ENCODE peak calls at places on chromosome 13, in four cellular contexts. One of them, this sample, is unnamed.

GRCh38 chr13:93776936-93777335 is 550.3 kb downstream of the GPC6 start:
- DNase-seq in anterior cingulate cortex: no peak
- DNase-seq in activated CD4-positive, CD25-positive, alpha-beta regulatory T cell treated with anti-CD3 and anti-CD28 coated beads, Interleukin-2, amount 50 U/mL, for 16 hours: no peak
- DNase-seq in stimulated activated CD4-positive, alpha-beta T cell treated with anti-CD3 and anti-CD28 coated beads, Interleukin-15, amount 100 ng/mL, for 1 hour: no peak
- DNase-seq in this sample: no peak

GRCh38 chr13:24737042-24737441 is 26.9 kb upstream of the RNF17 start:
- DNase-seq in anterior cingulate cortex: no peak
- DNase-seq in activated CD4-positive, CD25-positive, alpha-beta regulatory T cell treated with anti-CD3 and anti-CD28 coated beads, Interleukin-2, amount 50 U/mL, for 16 hours: no peak
- DNase-seq in stimulated activated CD4-positive, alpha-beta T cell treated with anti-CD3 and anti-CD28 coated beads, Interleukin-15, amount 100 ng/mL, for 1 hour: no peak
- DNase-seq in this sample: no peak

GRCh38 chr13:40963927-40964326 is 55.2 kb downstream of the ELF1 start:
- DNase-seq in anterior cingulate cortex: no peak
- DNase-seq in activated CD4-positive, CD25-positive, alpha-beta regulatory T cell treated with anti-CD3 and anti-CD28 coated beads, Interleukin-2, amount 50 U/mL, for 16 hours: no peak
- DNase-seq in stimulated activated CD4-positive, alpha-beta T cell treated with anti-CD3 and anti-CD28 coated beads, Interleukin-15, amount 100 ng/mL, for 1 hour: no peak
- DNase-seq in this sample: no peak

GRCh38 chr13:106520205-106521004 is 15.1 kb downstream of the EFNB2 start:
- DNase-seq in anterior cingulate cortex: no peak
- DNase-seq in activated CD4-positive, CD25-positive, alpha-beta regulatory T cell treated with anti-CD3 and anti-CD28 coated beads, Interleukin-2, amount 50 U/mL, for 16 hours: no peak
- DNase-seq in stimulated activated CD4-positive, alpha-beta T cell treated with anti-CD3 and anti-CD28 coated beads, Interleukin-15, amount 100 ng/mL, for 1 hour: no peak
- DNase-seq in this sample: no peak

GRCh38 chr13:95624020-95624419 is 20.5 kb downstream of the DZIP1 start:
- DNase-seq in anterior cingulate cortex: no peak
- DNase-seq in activated CD4-positive, CD25-positive, alpha-beta regulatory T cell treated with anti-CD3 and anti-CD28 coated beads, Interleukin-2, amount 50 U/mL, for 16 hours: no peak
- DNase-seq in stimulated activated CD4-positive, alpha-beta T cell treated with anti-CD3 and anti-CD28 coated beads, Interleukin-15, amount 100 ng/mL, for 1 hour: no peak
- DNase-seq in this sample: no peak

GRCh38 chr13:100138859-100139491 is 50.1 kb downstream of the PCCA start:
- DNase-seq in anterior cingulate cortex: no peak
- DNase-seq in activated CD4-positive, CD25-positive, alpha-beta regulatory T cell treated with anti-CD3 and anti-CD28 coated beads, Interleukin-2, amount 50 U/mL, for 16 hours: no peak
- DNase-seq in stimulated activated CD4-positive, alpha-beta T cell treated with anti-CD3 and anti-CD28 coated beads, Interleukin-15, amount 100 ng/mL, for 1 hour: no peak
- DNase-seq in this sample: no peak

GRCh38 chr13:103965506-103966243 is 899.5 kb upstream of the SLC10A2 start:
- DNase-seq in anterior cingulate cortex: no peak
- DNase-seq in activated CD4-positive, CD25-positive, alpha-beta regulatory T cell treated with anti-CD3 and anti-CD28 coated beads, Interleukin-2, amount 50 U/mL, for 16 hours: no peak
- DNase-seq in stimulated activated CD4-positive, alpha-beta T cell treated with anti-CD3 and anti-CD28 coated beads, Interleukin-15, amount 100 ng/mL, for 1 hour: no peak
- DNase-seq in this sample: no peak

GRCh38 chr13:34155931-34156607 is 338.1 kb downstream of the RFC3 start:
- DNase-seq in anterior cingulate cortex: no peak
- DNase-seq in activated CD4-positive, CD25-positive, alpha-beta regulatory T cell treated with anti-CD3 and anti-CD28 coated beads, Interleukin-2, amount 50 U/mL, for 16 hours: no peak
- DNase-seq in stimulated activated CD4-positive, alpha-beta T cell treated with anti-CD3 and anti-CD28 coated beads, Interleukin-15, amount 100 ng/mL, for 1 hour: no peak
- DNase-seq in this sample: no peak

GRCh38 chr13:113935523-113935922 is 38.4 kb downstream of the C13orf46 start:
- DNase-seq in anterior cingulate cortex: no peak
- DNase-seq in activated CD4-positive, CD25-positive, alpha-beta regulatory T cell treated with anti-CD3 and anti-CD28 coated beads, Interleukin-2, amount 50 U/mL, for 16 hours: no peak
- DNase-seq in stimulated activated CD4-positive, alpha-beta T cell treated with anti-CD3 and anti-CD28 coated beads, Interleukin-15, amount 100 ng/mL, for 1 hour: no peak
- DNase-seq in this sample: no peak

GRCh38 chr13:73618275-73618865 is 515.8 kb downstream of the KLF12 start:
- DNase-seq in anterior cingulate cortex: no peak
- DNase-seq in activated CD4-positive, CD25-positive, alpha-beta regulatory T cell treated with anti-CD3 and anti-CD28 coated beads, Interleukin-2, amount 50 U/mL, for 16 hours: no peak
- DNase-seq in stimulated activated CD4-positive, alpha-beta T cell treated with anti-CD3 and anti-CD28 coated beads, Interleukin-15, amount 100 ng/mL, for 1 hour: no peak
- DNase-seq in this sample: no peak

GRCh38 chr13:87656311-87656710 is 14.9 kb upstream of the SLITRK5 start:
- DNase-seq in anterior cingulate cortex: no peak
- DNase-seq in activated CD4-positive, CD25-positive, alpha-beta regulatory T cell treated with anti-CD3 and anti-CD28 coated beads, Interleukin-2, amount 50 U/mL, for 16 hours: no peak
- DNase-seq in stimulated activated CD4-positive, alpha-beta T cell treated with anti-CD3 and anti-CD28 coated beads, Interleukin-15, amount 100 ng/mL, for 1 hour: no peak
- DNase-seq in this sample: no peak

GRCh38 chr13:99566125-99567083 is 65.1 kb downstream of the TM9SF2 start:
- DNase-seq in anterior cingulate cortex: no peak
- DNase-seq in activated CD4-positive, CD25-positive, alpha-beta regulatory T cell treated with anti-CD3 and anti-CD28 coated beads, Interleukin-2, amount 50 U/mL, for 16 hours: no peak
- DNase-seq in stimulated activated CD4-positive, alpha-beta T cell treated with anti-CD3 and anti-CD28 coated beads, Interleukin-15, amount 100 ng/mL, for 1 hour: no peak
- DNase-seq in this sample: no peak

GRCh38 chr13:78657699-78658629 is 991 bp downstream of the OBI1 start:
- DNase-seq in anterior cingulate cortex: no peak
- DNase-seq in activated CD4-positive, CD25-positive, alpha-beta regulatory T cell treated with anti-CD3 and anti-CD28 coated beads, Interleukin-2, amount 50 U/mL, for 16 hours: no peak
- DNase-seq in stimulated activated CD4-positive, alpha-beta T cell treated with anti-CD3 and anti-CD28 coated beads, Interleukin-15, amount 100 ng/mL, for 1 hour: no peak
- DNase-seq in this sample: no peak

GRCh38 chr13:33244907-33245287 is 40.7 kb downstream of the STARD13 start:
- DNase-seq in anterior cingulate cortex: no peak
- DNase-seq in activated CD4-positive, CD25-positive, alpha-beta regulatory T cell treated with anti-CD3 and anti-CD28 coated beads, Interleukin-2, amount 50 U/mL, for 16 hours: no peak
- DNase-seq in stimulated activated CD4-positive, alpha-beta T cell treated with anti-CD3 and anti-CD28 coated beads, Interleukin-15, amount 100 ng/mL, for 1 hour: no peak
- DNase-seq in this sample: no peak

GRCh38 chr13:111897846-111898215 is 169.1 kb upstream of the SOX1 start:
- DNase-seq in anterior cingulate cortex: no peak
- DNase-seq in activated CD4-positive, CD25-positive, alpha-beta regulatory T cell treated with anti-CD3 and anti-CD28 coated beads, Interleukin-2, amount 50 U/mL, for 16 hours: no peak
- DNase-seq in stimulated activated CD4-positive, alpha-beta T cell treated with anti-CD3 and anti-CD28 coated beads, Interleukin-15, amount 100 ng/mL, for 1 hour: no peak
- DNase-seq in this sample: no peak

GRCh38 chr13:40069173-40070044 is 413.9 kb downstream of the COG6 start:
- DNase-seq in anterior cingulate cortex: no peak
- DNase-seq in activated CD4-positive, CD25-positive, alpha-beta regulatory T cell treated with anti-CD3 and anti-CD28 coated beads, Interleukin-2, amount 50 U/mL, for 16 hours: peak; percentile 53
- DNase-seq in stimulated activated CD4-positive, alpha-beta T cell treated with anti-CD3 and anti-CD28 coated beads, Interleukin-15, amount 100 ng/mL, for 1 hour: peak; percentile 54
- DNase-seq in this sample: peak; percentile 42

GRCh38 chr13:44197791-44198770 is 175.5 kb upstream of the SERP2 start:
- DNase-seq in anterior cingulate cortex: no peak
- DNase-seq in activated CD4-positive, CD25-positive, alpha-beta regulatory T cell treated with anti-CD3 and anti-CD28 coated beads, Interleukin-2, amount 50 U/mL, for 16 hours: no peak
- DNase-seq in stimulated activated CD4-positive, alpha-beta T cell treated with anti-CD3 and anti-CD28 coated beads, Interleukin-15, amount 100 ng/mL, for 1 hour: no peak
- DNase-seq in this sample: no peak

GRCh38 chr13:38951525-38952313 is 38.9 kb downstream of the STOML3 start:
- DNase-seq in anterior cingulate cortex: no peak
- DNase-seq in activated CD4-positive, CD25-positive, alpha-beta regulatory T cell treated with anti-CD3 and anti-CD28 coated beads, Interleukin-2, amount 50 U/mL, for 16 hours: no peak
- DNase-seq in stimulated activated CD4-positive, alpha-beta T cell treated with anti-CD3 and anti-CD28 coated beads, Interleukin-15, amount 100 ng/mL, for 1 hour: no peak
- DNase-seq in this sample: no peak

GRCh38 chr13:71464673-71465072 is 402.3 kb downstream of the DACH1 start:
- DNase-seq in anterior cingulate cortex: no peak
- DNase-seq in activated CD4-positive, CD25-positive, alpha-beta regulatory T cell treated with anti-CD3 and anti-CD28 coated beads, Interleukin-2, amount 50 U/mL, for 16 hours: no peak
- DNase-seq in stimulated activated CD4-positive, alpha-beta T cell treated with anti-CD3 and anti-CD28 coated beads, Interleukin-15, amount 100 ng/mL, for 1 hour: no peak
- DNase-seq in this sample: no peak